ENCODE peak calls at places on chromosomes 11 and 22, in nine cellular contexts. One of them, this sample, is unnamed.

GRCh38 chr11:117907276-117908110 is 21.7 kb downstream of the TMPRSS13 start:
- DNase-seq in HTR-8/SVneo: peak
- DNase-seq in mesothelial cell of epicardium: peak
- DNase-seq in activated naive CD8-positive, alpha-beta T cell treated with anti-CD3 and anti-CD28 coated beads, Interleukin-2, amount 50 U/mL, for 24 hours: peak
- DNase-seq in BE2C: peak
- DNase-seq in stimulated activated CD8-positive, alpha-beta memory T cell treated with anti-CD3 and anti-CD28 coated beads, Interleukin-4, amount 100 ng/mL, for 1 hour: no peak
- DNase-seq in stimulated activated naive CD8-positive, alpha-beta T cell treated with anti-CD3 and anti-CD28 coated beads, Interleukin-15, Interleukin-2, amounts not matched to agents 100 U/mL and 50 U/mL, for 24 hours: peak
- DNase-seq in skeletal muscle cell: peak
- DNase-seq in stimulated activated CD4-positive, alpha-beta T cell treated with anti-CD3 and anti-CD28 coated beads, Interleukin-15, amount 100 ng/mL, for 24 hours: peak
- DNase-seq in this sample: peak

GRCh38 chr11:129731316-129731715 is 84.3 kb upstream of the TMEM45B start:
- DNase-seq in stimulated activated CD8-positive, alpha-beta memory T cell treated with anti-CD3 and anti-CD28 coated beads, Interleukin-4, amount 100 ng/mL, for 1 hour: no peak
- DNase-seq in HTR-8/SVneo: no peak
- DNase-seq in mesothelial cell of epicardium: no peak
- DNase-seq in stimulated activated naive CD8-positive, alpha-beta T cell treated with anti-CD3 and anti-CD28 coated beads, Interleukin-15, Interleukin-2, amounts not matched to agents 100 U/mL and 50 U/mL, for 24 hours: no peak
- DNase-seq in BE2C: no peak
- DNase-seq in skeletal muscle cell: no peak
- DNase-seq in activated naive CD8-positive, alpha-beta T cell treated with anti-CD3 and anti-CD28 coated beads, Interleukin-2, amount 50 U/mL, for 24 hours: no peak
- DNase-seq in stimulated activated CD4-positive, alpha-beta T cell treated with anti-CD3 and anti-CD28 coated beads, Interleukin-15, amount 100 ng/mL, for 24 hours: no peak
- DNase-seq in this sample: peak

GRCh38 chr22:30878516-30879365 is 89.8 kb downstream of the MORC2 start:
- DNase-seq in mesothelial cell of epicardium: peak
- DNase-seq in stimulated activated CD8-positive, alpha-beta memory T cell treated with anti-CD3 and anti-CD28 coated beads, Interleukin-4, amount 100 ng/mL, for 1 hour: no peak
- DNase-seq in stimulated activated CD4-positive, alpha-beta T cell treated with anti-CD3 and anti-CD28 coated beads, Interleukin-15, amount 100 ng/mL, for 24 hours: no peak
- DNase-seq in skeletal muscle cell: no peak
- DNase-seq in stimulated activated naive CD8-positive, alpha-beta T cell treated with anti-CD3 and anti-CD28 coated beads, Interleukin-15, Interleukin-2, amounts not matched to agents 100 U/mL and 50 U/mL, for 24 hours: no peak
- DNase-seq in activated naive CD8-positive, alpha-beta T cell treated with anti-CD3 and anti-CD28 coated beads, Interleukin-2, amount 50 U/mL, for 24 hours: no peak
- DNase-seq in BE2C: peak
- DNase-seq in HTR-8/SVneo: peak
- DNase-seq in this sample: no peak

GRCh38 chr11:20488352-20488751 is 100.8 kb downstream of the PRMT3 start:
- DNase-seq in skeletal muscle cell: no peak
- DNase-seq in stimulated activated CD8-positive, alpha-beta memory T cell treated with anti-CD3 and anti-CD28 coated beads, Interleukin-4, amount 100 ng/mL, for 1 hour: no peak
- DNase-seq in BE2C: peak
- DNase-seq in mesothelial cell of epicardium: no peak
- DNase-seq in HTR-8/SVneo: no peak
- DNase-seq in stimulated activated CD4-positive, alpha-beta T cell treated with anti-CD3 and anti-CD28 coated beads, Interleukin-15, amount 100 ng/mL, for 24 hours: no peak
- DNase-seq in stimulated activated naive CD8-positive, alpha-beta T cell treated with anti-CD3 and anti-CD28 coated beads, Interleukin-15, Interleukin-2, amounts not matched to agents 100 U/mL and 50 U/mL, for 24 hours: no peak
- DNase-seq in activated naive CD8-positive, alpha-beta T cell treated with anti-CD3 and anti-CD28 coated beads, Interleukin-2, amount 50 U/mL, for 24 hours: no peak
- DNase-seq in this sample: no peak

GRCh38 chr11:126152586-126152985 is 58.9 kb downstream of the RPUSD4 start:
- DNase-seq in stimulated activated CD4-positive, alpha-beta T cell treated with anti-CD3 and anti-CD28 coated beads, Interleukin-15, amount 100 ng/mL, for 24 hours: no peak
- DNase-seq in BE2C: no peak
- DNase-seq in stimulated activated CD8-positive, alpha-beta memory T cell treated with anti-CD3 and anti-CD28 coated beads, Interleukin-4, amount 100 ng/mL, for 1 hour: no peak
- DNase-seq in stimulated activated naive CD8-positive, alpha-beta T cell treated with anti-CD3 and anti-CD28 coated beads, Interleukin-15, Interleukin-2, amounts not matched to agents 100 U/mL and 50 U/mL, for 24 hours: no peak
- DNase-seq in HTR-8/SVneo: no peak
- DNase-seq in activated naive CD8-positive, alpha-beta T cell treated with anti-CD3 and anti-CD28 coated beads, Interleukin-2, amount 50 U/mL, for 24 hours: no peak
- DNase-seq in mesothelial cell of epicardium: no peak
- DNase-seq in skeletal muscle cell: no peak
- DNase-seq in this sample: no peak

GRCh38 chr11:8732748-8733241 is 50.2 kb downstream of the RPL27A start:
- DNase-seq in HTR-8/SVneo: peak
- DNase-seq in mesothelial cell of epicardium: no peak
- DNase-seq in activated naive CD8-positive, alpha-beta T cell treated with anti-CD3 and anti-CD28 coated beads, Interleukin-2, amount 50 U/mL, for 24 hours: no peak
- DNase-seq in stimulated activated CD4-positive, alpha-beta T cell treated with anti-CD3 and anti-CD28 coated beads, Interleukin-15, amount 100 ng/mL, for 24 hours: no peak
- DNase-seq in BE2C: no peak
- DNase-seq in skeletal muscle cell: peak
- DNase-seq in stimulated activated CD8-positive, alpha-beta memory T cell treated with anti-CD3 and anti-CD28 coated beads, Interleukin-4, amount 100 ng/mL, for 1 hour: no peak
- DNase-seq in stimulated activated naive CD8-positive, alpha-beta T cell treated with anti-CD3 and anti-CD28 coated beads, Interleukin-15, Interleukin-2, amounts not matched to agents 100 U/mL and 50 U/mL, for 24 hours: no peak
- DNase-seq in this sample: no peak

GRCh38 chr11:12768731-12769673 is 94.8 kb downstream of the TEAD1 start:
- DNase-seq in activated naive CD8-positive, alpha-beta T cell treated with anti-CD3 and anti-CD28 coated beads, Interleukin-2, amount 50 U/mL, for 24 hours: no peak
- DNase-seq in stimulated activated naive CD8-positive, alpha-beta T cell treated with anti-CD3 and anti-CD28 coated beads, Interleukin-15, Interleukin-2, amounts not matched to agents 100 U/mL and 50 U/mL, for 24 hours: no peak
- DNase-seq in BE2C: no peak
- DNase-seq in mesothelial cell of epicardium: no peak
- DNase-seq in stimulated activated CD4-positive, alpha-beta T cell treated with anti-CD3 and anti-CD28 coated beads, Interleukin-15, amount 100 ng/mL, for 24 hours: peak
- DNase-seq in skeletal muscle cell: no peak
- DNase-seq in HTR-8/SVneo: no peak
- DNase-seq in stimulated activated CD8-positive, alpha-beta memory T cell treated with anti-CD3 and anti-CD28 coated beads, Interleukin-4, amount 100 ng/mL, for 1 hour: no peak
- DNase-seq in this sample: no peak

GRCh38 chr11:107251298-107251697 is 206.3 kb downstream of the CWF19L2 start:
- DNase-seq in mesothelial cell of epicardium: no peak
- DNase-seq in activated naive CD8-positive, alpha-beta T cell treated with anti-CD3 and anti-CD28 coated beads, Interleukin-2, amount 50 U/mL, for 24 hours: no peak
- DNase-seq in skeletal muscle cell: no peak
- DNase-seq in stimulated activated CD4-positive, alpha-beta T cell treated with anti-CD3 and anti-CD28 coated beads, Interleukin-15, amount 100 ng/mL, for 24 hours: no peak
- DNase-seq in stimulated activated CD8-positive, alpha-beta memory T cell treated with anti-CD3 and anti-CD28 coated beads, Interleukin-4, amount 100 ng/mL, for 1 hour: no peak
- DNase-seq in BE2C: no peak
- DNase-seq in stimulated activated naive CD8-positive, alpha-beta T cell treated with anti-CD3 and anti-CD28 coated beads, Interleukin-15, Interleukin-2, amounts not matched to agents 100 U/mL and 50 U/mL, for 24 hours: no peak
- DNase-seq in HTR-8/SVneo: no peak
- DNase-seq in this sample: no peak

GRCh38 chr11:2788751-2789140 is 89.0 kb upstream of the KCNQ1OT1 start:
- DNase-seq in stimulated activated CD4-positive, alpha-beta T cell treated with anti-CD3 and anti-CD28 coated beads, Interleukin-15, amount 100 ng/mL, for 24 hours: peak
- DNase-seq in activated naive CD8-positive, alpha-beta T cell treated with anti-CD3 and anti-CD28 coated beads, Interleukin-2, amount 50 U/mL, for 24 hours: peak
- DNase-seq in stimulated activated CD8-positive, alpha-beta memory T cell treated with anti-CD3 and anti-CD28 coated beads, Interleukin-4, amount 100 ng/mL, for 1 hour: no peak
- DNase-seq in stimulated activated naive CD8-positive, alpha-beta T cell treated with anti-CD3 and anti-CD28 coated beads, Interleukin-15, Interleukin-2, amounts not matched to agents 100 U/mL and 50 U/mL, for 24 hours: peak
- DNase-seq in BE2C: no peak
- DNase-seq in skeletal muscle cell: no peak
- DNase-seq in mesothelial cell of epicardium: peak
- DNase-seq in HTR-8/SVneo: no peak
- DNase-seq in this sample: no peak

GRCh38 chr11:10355257-10355661 is 50.4 kb downstream of the ADM start:
- DNase-seq in BE2C: no peak
- DNase-seq in skeletal muscle cell: peak
- DNase-seq in stimulated activated CD4-positive, alpha-beta T cell treated with anti-CD3 and anti-CD28 coated beads, Interleukin-15, amount 100 ng/mL, for 24 hours: no peak
- DNase-seq in mesothelial cell of epicardium: no peak
- DNase-seq in HTR-8/SVneo: peak
- DNase-seq in activated naive CD8-positive, alpha-beta T cell treated with anti-CD3 and anti-CD28 coated beads, Interleukin-2, amount 50 U/mL, for 24 hours: no peak
- DNase-seq in stimulated activated CD8-positive, alpha-beta memory T cell treated with anti-CD3 and anti-CD28 coated beads, Interleukin-4, amount 100 ng/mL, for 1 hour: no peak
- DNase-seq in stimulated activated naive CD8-positive, alpha-beta T cell treated with anti-CD3 and anti-CD28 coated beads, Interleukin-15, Interleukin-2, amounts not matched to agents 100 U/mL and 50 U/mL, for 24 hours: no peak
- DNase-seq in this sample: peak

GRCh38 chr11:122020902-122021301 is 95.1 kb downstream of the BLID start:
- DNase-seq in BE2C: peak
- DNase-seq in activated naive CD8-positive, alpha-beta T cell treated with anti-CD3 and anti-CD28 coated beads, Interleukin-2, amount 50 U/mL, for 24 hours: no peak
- DNase-seq in skeletal muscle cell: no peak
- DNase-seq in stimulated activated CD8-positive, alpha-beta memory T cell treated with anti-CD3 and anti-CD28 coated beads, Interleukin-4, amount 100 ng/mL, for 1 hour: no peak
- DNase-seq in stimulated activated CD4-positive, alpha-beta T cell treated with anti-CD3 and anti-CD28 coated beads, Interleukin-15, amount 100 ng/mL, for 24 hours: no peak
- DNase-seq in HTR-8/SVneo: peak
- DNase-seq in stimulated activated naive CD8-positive, alpha-beta T cell treated with anti-CD3 and anti-CD28 coated beads, Interleukin-15, Interleukin-2, amounts not matched to agents 100 U/mL and 50 U/mL, for 24 hours: no peak
- DNase-seq in mesothelial cell of epicardium: no peak
- DNase-seq in this sample: no peak

This sample was measured in keratinocyte.